ENCODE peak calls at places on chromosomes 11 and 22, in seven cellular contexts. F is WTC11; D is A172; C is stimulated activated CD4-positive, alpha-beta T cell treated with anti-CD3 and anti-CD28 coated beads, Interleukin-12 subunit alpha, Interleukin-12 subunit beta, amount 100 ng/mL, for 24 hours; N is RWPE2; H is globus pallidus; Y is kidney glomerular epithelial cell. A is an unnamed sample.

GRCh38 chr11:33147559-33147958 is 13.7 kb downstream of the CSTF3 start:
- DNase-seq in C (no peak), D (no peak), H (no peak), F (no peak), N (no peak), Y (peak; percentile 47), A (no peak)

GRCh38 chr11:106399075-106399500 is 321.6 kb downstream of the AASDHPPT start:
- DNase-seq in F (no peak), D (peak; percentile 95), H (no peak), Y (peak; percentile 93), C (no peak), N (peak; percentile 74), A (no peak)

GRCh38 chr22:37632174-37633081 is 7.0 kb upstream of the SH3BP1 start:
- DNase-seq in F (no peak), Y (no peak), N (peak; percentile 54), H (no peak), D (no peak), C (no peak), A (no peak)

GRCh38 chr11:123357990-123358827 is 71.9 kb upstream of the GRAMD1B start:
- DNase-seq in F (peak; percentile 38), Y (no peak), N (no peak), C (no peak), H (no peak), D (no peak), A (no peak)

GRCh38 chr11:122746050-122746478 is 90.5 kb downstream of the UBASH3B start:
- DNase-seq in C (peak; percentile 49), H (no peak), Y (no peak), N (no peak), D (no peak), F (no peak), A (no peak)

GRCh38 chr22:17314472-17314871 is 54.8 kb upstream of the CECR2 start:
- DNase-seq in F (no peak), C (no peak), D (no peak), N (no peak), Y (no peak), H (no peak), A (no peak)

GRCh38 chr11:17432041-17432440 is 43.6 kb upstream of the KCNJ11 start:
- DNase-seq in D (no peak), N (no peak), F (no peak), Y (no peak), H (no peak), C (no peak), A (no peak)

GRCh38 chr22:37533995-37534394 is 14.8 kb upstream of the CARD10 start:
- DNase-seq in H (no peak), C (no peak), Y (peak; percentile 26), N (no peak), D (peak; percentile 57), F (no peak), A (no peak)

GRCh38 chr22:38704568-38705234 is 1.0 kb upstream of the GTPBP1 start:
- DNase-seq in F (no peak), D (no peak), N (no peak), C (no peak), Y (no peak), H (no peak), A (no peak)

GRCh38 chr22:39647836-39648500 is 77.4 kb downstream of the CACNA1I start:
- DNase-seq in H (no peak), F (no peak), N (no peak), C (no peak), D (no peak), Y (no peak), A (no peak)

GRCh38 chr22:49515486-49515885 is 312.2 kb downstream of the BRD1 start:
- DNase-seq in N (no peak), F (no peak), C (no peak), H (no peak), D (no peak), Y (no peak), A (no peak)

GRCh38 chr11:2385156-2386151 is 8.3 kb downstream of the CD81 start:
- DNase-seq in N (no peak), H (no peak), C (no peak), F (no peak), D (no peak), Y (no peak), A (no peak)

GRCh38 chr11:60862171-60862570 is 5.2 kb upstream of the ZP1 start:
- DNase-seq in Y (no peak), D (no peak), H (no peak), F (no peak), C (no peak), N (peak; percentile 13), A (peak; percentile 39)

GRCh38 chr11:115333106-115333505 is 171.1 kb downstream of the CADM1 start:
- DNase-seq in N (no peak), H (no peak), F (no peak), Y (peak; percentile 14), D (peak; percentile 33), C (no peak), A (no peak)

GRCh38 chr22:48827228-48827810 is 1000.4 kb downstream of the BRD1 start:
- DNase-seq in F (no peak), D (peak; percentile 51), Y (peak; percentile 1), C (no peak), N (no peak), H (no peak), A (peak; percentile 34)

GRCh38 chr11:121904148-121904547 is 211.9 kb downstream of the BLID start:
- DNase-seq in F (no peak), N (no peak), C (no peak), D (no peak), Y (no peak), H (peak; percentile 51), A (no peak)

GRCh38 chr11:115869780-115870431 is 365.7 kb upstream of the CADM1 start:
- DNase-seq in D (peak; percentile 20), N (no peak), Y (no peak), F (peak; percentile 67), H (no peak), C (no peak), A (no peak)

A was measured in chondrocyte.